ENCODE peak calls at places on chromosomes 6 and 20, in eight cellular contexts. T is upper lobe of right lung; M is fibroblast of lung; H is Peyer's patch; F is colonic mucosa; G is heart left ventricle; S is ovary; P is CD8-positive, alpha-beta T cell. B is an unnamed sample. For H3K4me1, the result is how much of the 10 kb centered on the place peaks cover.

GRCh38 chr20:21509079-21509596 is 4.7 kb downstream of the NKX2-2 start:
- DNase-seq in P (no peak), G (no peak), H (no peak), T (no peak), S (no peak), M (no peak), F (no peak), B (no peak)

GRCh38 chr6:147279423-147279822 is 75.2 kb downstream of the STXBP5 start:
- DNase-seq in F (no peak), T (no peak), G (no peak), M (peak), S (no peak), H (no peak), P (no peak), B (no peak)

GRCh38 chr20:22490287-22491187 is 93.8 kb downstream of the FOXA2 start:
- DNase-seq in T (peak), H (peak), F (peak), G (no peak), M (no peak), S (no peak), P (no peak), B (no peak)

GRCh38 chr20:36548006-36548315 is 6.6 kb downstream of the MYL9 start:
- DNase-seq in G (no peak), T (no peak), S (no peak), P (no peak), H (no peak), M (no peak), F (no peak), B (no peak)

GRCh38 chr6:27684264-27685211 is 211.6 kb upstream of the ZNF184 start:
- DNase-seq in S (peak), H (peak), F (peak), P (peak), T (no peak), M (peak), G (no peak), B (peak)

GRCh38 chr6:14896475-14896874 is 349.4 kb upstream of the JARID2 start:
- DNase-seq in H (no peak), G (no peak), P (no peak), F (no peak), S (no peak), M (peak), T (no peak), B (no peak)

GRCh38 chr6:117483004-117483644 is 650 bp downstream of the DCBLD1 start:
- DNase-seq in P (no peak), T (peak), H (peak), S (peak), F (peak), G (peak), M (no peak), B (no peak)

GRCh38 chr6:150813993-150814359 is 51.5 kb upstream of the MTHFD1L start:
- DNase-seq in S (no peak), T (no peak), P (no peak), F (no peak), H (no peak), M (peak), G (no peak), B (no peak)

GRCh38 chr6:112951829-112952228 is 604.7 kb downstream of the RFPL4B start:
- DNase-seq in T (no peak), H (no peak), G (no peak), M (no peak), S (no peak), F (no peak), P (no peak), B (no peak)

GRCh38 chr6:139536751-139537617 is 162.5 kb upstream of the CITED2 start:
- DNase-seq in H (no peak), M (no peak), F (peak), S (no peak), G (no peak), P (no peak), T (no peak), B (no peak)

GRCh38 chr20:56595746-56596478 is 33.2 kb upstream of the TFAP2C start:
- DNase-seq in S (no peak), T (no peak), P (no peak), G (no peak), F (no peak), H (no peak), M (no peak), B (no peak)

GRCh38 chr20:63940071-63940471 is 16.1 kb downstream of the UCKL1 start:
- DNase-seq in M (no peak), H (no peak), T (no peak), P (no peak), F (no peak), G (peak), S (no peak), B (no peak)

GRCh38 chr6:44129841-44130322 is 2.5 kb downstream of the TMEM63B start:
- DNase-seq in P (no peak), F (no peak), M (no peak), H (no peak), G (no peak), T (no peak), S (no peak), B (no peak)

GRCh38 chr20:50141018-50141675 is 12.4 kb downstream of the PEDS1 start:
- DNase-seq in S (no peak), G (no peak), M (no peak), P (no peak), F (no peak), H (no peak), T (no peak), B (no peak)

GRCh38 chr6:151161363-151161762 is 78.4 kb upstream of the AKAP12 start:
- DNase-seq in T (no peak), H (no peak), P (no peak), F (no peak), M (no peak), S (no peak), G (no peak), B (no peak)

GRCh38 chr6:116492331-116493067 is 18.9 kb upstream of the CALHM5 start:
- DNase-seq in H (no peak), S (no peak), P (no peak), M (peak), G (no peak), T (no peak), F (no peak), B (no peak)

GRCh38 chr6:35275417-35275816 is 15.9 kb downstream of the ZNF76 start:
- DNase-seq in T (no peak), M (no peak), P (no peak), G (no peak), H (no peak), S (no peak), F (no peak), B (no peak)

GRCh38 chr20:33339515-33340058 is 56.6 kb downstream of the BPIFB1 start:
- DNase-seq in S (no peak), H (no peak), P (no peak), G (no peak), M (no peak), T (no peak), F (no peak), B (no peak)

GRCh38 chr6:102154874-102155273 is 761.4 kb downstream of the GRIK2 start:
- DNase-seq in H (no peak), F (no peak), T (no peak), M (no peak), S (no peak), G (no peak), P (no peak), B (no peak)

GRCh38 chr6:101083533-101084172 is 202.5 kb upstream of the ASCC3 start:
- DNase-seq in P (no peak), G (no peak), T (no peak), M (peak), H (no peak), S (no peak), F (no peak), B (no peak)

GRCh38 chr6:123802351-123802696 is 1.3 kb upstream of the NKAIN2 start:
- DNase-seq in F (no peak), M (no peak), G (no peak), T (no peak), S (no peak), H (no peak), P (no peak), B (no peak)

GRCh38 chr20:51495921-51496545 is 46.5 kb downstream of the NFATC2 start:
- DNase-seq in P (no peak), H (no peak), S (no peak), G (no peak), T (no peak), F (no peak), M (no peak), B (no peak)

GRCh38 chr6:143505111-143505510 is 6.4 kb downstream of the FUCA2 start:
- DNase-seq in M (no peak), F (no peak), P (no peak), S (no peak), H (no peak), G (no peak), T (no peak), B (no peak)

GRCh38 chr20:8218861-8219260 is 86.8 kb downstream of the PLCB1 start:
- DNase-seq in M (peak), G (no peak), S (no peak), H (no peak), P (no peak), T (no peak), F (no peak), B (no peak)

GRCh38 chr6:106064103-106064502 is 22.0 kb upstream of the PRDM1 start:
- DNase-seq in H (no peak), S (no peak), M (peak), P (no peak), F (no peak), G (no peak), T (no peak), B (no peak)

GRCh38 chr20:32925481-32926196 is 66.9 kb downstream of the EFCAB8 start:
- DNase-seq in S (no peak), G (no peak), P (no peak), H (no peak), T (no peak), F (no peak), M (no peak), B (no peak)

GRCh38 chr20:49091104-49091503 is 45.0 kb downstream of the CSE1L start:
- DNase-seq in G (no peak), P (no peak), T (no peak), M (no peak), H (no peak), S (no peak), F (no peak), B (no peak)

GRCh38 chr20:11378252-11378651 is 539.4 kb upstream of the BTBD3 start:
- DNase-seq in T (no peak), M (no peak), G (no peak), H (no peak), S (no peak), F (no peak), P (no peak), B (no peak)

GRCh38 chr6:84773431-84774173 is 9.2 kb upstream of the TBX18 start:
- DNase-seq in S (no peak), M (no peak), T (no peak), P (no peak), F (no peak), H (no peak), G (peak), B (no peak)

GRCh38 chr6:106579281-106579680 is 50.0 kb downstream of the RTN4IP1 start:
- DNase-seq in G (no peak), T (no peak), H (no peak), P (no peak), S (no peak), M (peak), F (no peak), B (no peak)

GRCh38 chr6:157494132-157494705 is 113.2 kb downstream of the ZDHHC14 start:
- DNase-seq in M (peak), T (no peak), H (no peak), G (no peak), F (peak), S (no peak), P (no peak), B (no peak)

GRCh38 chr20:56755201-56755600 is 126.1 kb downstream of the TFAP2C start:
- DNase-seq in S (no peak), G (no peak), M (no peak), T (no peak), H (no peak), F (no peak), P (no peak), B (no peak)

GRCh38 chr6:43773050-43773956 is 3.3 kb downstream of the VEGFA start:
- DNase-seq in H (peak), F (peak), T (peak), M (peak), G (peak), P (peak), S (peak), B (no peak)

GRCh38 chr6:160510199-160510598 is 153.9 kb downstream of the LPA start:
- DNase-seq in T (no peak), S (no peak), F (no peak), G (no peak), P (no peak), M (peak), H (no peak), B (no peak)

GRCh38 chr6:25324076-25324762 is 45.0 kb downstream of the CARMIL1 start:
- DNase-seq in F (no peak), M (no peak), G (no peak), P (no peak), S (no peak), H (no peak), T (no peak), B (no peak)

GRCh38 chr6:51429042-51429712 is 610.5 kb downstream of the TFAP2B start:
- DNase-seq in P (no peak), T (no peak), M (no peak), F (no peak), G (no peak), S (no peak), H (no peak), B (no peak)

DNA sequence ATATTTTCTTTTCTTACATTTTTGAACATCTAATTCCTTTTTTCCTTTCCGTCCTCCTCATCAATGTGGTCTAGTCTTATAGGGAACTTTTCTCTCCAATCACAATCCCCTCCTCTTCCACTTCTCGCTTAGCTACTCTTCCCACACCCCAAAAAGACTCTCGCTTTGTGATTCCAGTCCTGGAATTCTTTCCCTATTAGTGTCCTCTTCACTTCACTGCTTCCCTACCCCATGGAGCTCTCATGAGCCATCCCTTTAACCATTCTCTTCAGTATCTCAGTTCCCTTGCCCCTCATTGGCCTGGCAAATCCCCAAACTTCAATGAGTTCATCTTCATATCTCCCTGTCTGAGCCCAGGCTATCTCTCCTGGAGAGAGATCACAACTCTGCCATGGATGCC is 55.3 kb upstream of the CEP85L start:
- DNase-seq in H (no peak), M (peak), F (no peak), P (no peak), T (no peak), G (no peak), S (no peak), B (no peak)
- H3K4me1 ChIP-seq in H (under half), M (under half), F (under half), P (half or more), T (under half), G (under half), S (under half), B (under half)

DNA sequence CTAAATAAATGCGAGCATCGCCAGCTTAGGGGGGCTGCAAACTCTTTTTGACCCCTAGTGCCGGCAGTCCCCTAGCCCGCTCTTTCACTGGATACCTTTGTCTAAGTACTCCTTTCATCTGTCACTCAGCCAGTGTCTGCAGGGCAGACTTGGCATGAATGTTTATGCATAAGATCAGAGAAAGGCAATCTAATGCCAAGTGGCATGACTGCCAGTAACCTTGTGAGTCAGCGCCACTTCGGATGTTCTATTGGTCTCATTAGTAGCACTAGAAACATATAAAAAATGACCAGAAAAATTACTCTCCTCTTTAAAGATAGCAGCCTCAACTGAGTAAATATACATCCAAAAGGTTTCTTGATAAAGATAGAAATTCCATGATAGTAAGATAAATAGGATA is 192.2 kb downstream of the TBC1D32 start:
- DNase-seq in F (no peak), G (no peak), H (no peak), P (no peak), T (no peak), S (no peak), M (no peak), B (no peak)
- H3K4me1 ChIP-seq in F (under half), G (under half), H (under half), P (under half), T (under half), S (under half), M (under half), B (under half)

DNA sequence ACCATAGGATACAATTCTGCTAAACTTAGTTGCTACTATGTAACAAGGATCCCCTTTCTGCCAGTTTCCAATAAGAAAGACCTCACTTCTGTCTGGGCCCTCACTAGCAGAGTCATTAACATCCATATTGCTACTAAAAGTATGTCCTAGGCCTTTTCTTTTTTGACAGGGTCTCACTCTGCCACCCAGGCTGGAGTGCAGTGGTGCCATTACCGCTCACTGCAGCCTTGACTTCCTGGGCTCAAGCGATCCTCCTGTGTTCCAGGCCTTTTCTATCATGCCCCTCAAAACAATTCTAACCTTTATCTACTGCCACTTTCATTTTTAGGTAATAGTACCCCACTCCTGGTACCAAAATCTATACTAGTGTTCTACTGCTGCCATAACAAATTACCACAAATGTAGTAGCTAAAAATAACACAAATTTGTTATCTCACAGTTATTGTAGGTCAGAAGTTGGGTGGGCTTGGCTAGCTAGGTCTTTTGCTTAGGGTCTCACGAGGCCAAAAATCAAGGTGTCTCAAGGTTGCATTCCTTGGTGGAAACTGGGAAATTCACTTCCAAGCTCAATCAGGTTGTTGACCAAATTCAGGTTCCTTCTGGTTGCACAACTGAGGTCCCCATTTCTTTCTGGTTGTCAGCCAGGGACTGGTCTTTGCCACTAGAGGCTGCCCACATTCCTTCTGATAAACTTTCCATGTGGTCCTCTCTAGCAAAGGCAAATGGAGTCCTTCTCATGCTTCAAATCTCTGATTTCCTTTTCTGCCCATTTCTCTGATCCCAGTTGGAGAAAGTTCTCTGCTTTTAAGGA is 3.0 kb downstream of the CSNK2A1 start:
- DNase-seq in T (no peak), P (no peak), F (no peak), M (no peak), S (no peak), G (no peak), H (no peak), B (no peak)
- H3K4me1 ChIP-seq in T (under half), P (half or more), F (under half), M (under half), S (under half), G (under half), H (half or more), B (under half)

DNA sequence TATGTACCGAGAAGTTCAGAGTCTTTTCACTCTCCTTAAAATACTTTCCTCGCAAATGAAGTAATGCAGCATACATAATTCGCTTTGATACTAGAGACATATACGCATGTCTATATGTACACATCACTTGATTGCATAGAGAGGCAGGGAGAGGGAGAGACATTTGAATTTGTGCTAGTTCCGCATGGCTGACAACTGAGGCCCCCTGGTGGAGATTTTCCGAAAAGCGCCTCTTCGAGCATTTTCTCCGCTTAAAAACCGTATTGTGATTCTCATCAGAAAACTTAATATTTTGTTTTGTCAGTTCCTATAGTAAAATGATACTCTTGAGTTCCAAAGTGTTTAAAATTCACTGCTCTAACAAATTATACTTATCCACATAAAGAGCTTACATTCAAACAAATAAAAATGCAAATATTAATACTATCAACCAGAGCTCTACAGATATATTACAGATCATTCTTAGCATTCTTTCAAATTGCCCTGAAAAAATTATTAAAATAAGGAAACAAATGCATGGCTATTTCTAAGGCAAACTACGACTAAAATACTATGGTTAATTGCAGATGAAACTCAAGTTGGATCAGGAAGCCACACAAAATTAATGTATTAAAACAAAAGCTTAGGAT is 636 bp downstream of the MYLK4 start:
- DNase-seq in H (peak), M (peak), T (no peak), P (peak), G (no peak), S (peak), F (peak), B (peak)
- H3K4me1 ChIP-seq in H (under half), M (under half), T (under half), P (under half), G (under half), S (under half), F (under half), B (under half)

GRCh38 chr6:290111-290932 is 2.0 kb upstream of the DUSP22 start:
- DNase-seq in S (no peak), G (no peak), H (no peak), F (no peak), M (no peak), P (no peak), T (no peak), B (no peak)

GRCh38 chr6:288861-289260 is 3.4 kb upstream of the DUSP22 start:
- DNase-seq in H (no peak), T (no peak), F (no peak), G (no peak), M (no peak), P (no peak), S (no peak), B (no peak)

GRCh38 chr6:286681-287499 is 5.4 kb upstream of the DUSP22 start:
- DNase-seq in M (no peak), F (no peak), G (no peak), T (no peak), S (no peak), H (no peak), P (no peak), B (no peak)

GRCh38 chr6:285030-285771 is 7.1 kb upstream of the DUSP22 start:
- DNase-seq in F (no peak), M (no peak), S (no peak), G (no peak), P (no peak), T (no peak), H (no peak), B (no peak)

GRCh38 chr6:287500-287883 is 4.8 kb upstream of the DUSP22 start:
- DNase-seq in H (no peak), S (no peak), T (no peak), P (no peak), F (no peak), M (no peak), G (no peak), B (no peak)
- H3K4me1 ChIP-seq in H (under half), S (under half), T (under half), P (under half), F (under half), M (under half), G (under half), B (under half)

GRCh38 chr6:155424201-155424600 is 31.4 kb downstream of the NOX3 start:
- DNase-seq in T (no peak), H (no peak), M (no peak), F (no peak), S (no peak), G (no peak), P (no peak), B (no peak)
- H3K4me1 ChIP-seq in T (under half), H (under half), M (under half), F (under half), S (under half), G (under half), P (under half), B (under half)